ENCODE peak calls at places on chromosomes 2 and 18, in nine cellular contexts. I is neural crest cell, U is HCT116, W is brain microvascular endothelial cell, P is H9, R is fibroblast of lung, E is AG04450, C is prostate gland, Z is cardiac muscle cell. L is an unnamed sample.

GRCh38 chr2:55168221-55169154 is 63.6 kb downstream of the CLHC1 start:
- DNase-seq in I (no peak), U (peak; percentile 29), W (peak; percentile 70), P (no peak), R (peak; percentile 75), E (no peak), C (peak; percentile 58), Z (peak; percentile 85), L (peak; percentile 68)

GRCh38 chr18:48050176-48050575 is 119.7 kb upstream of the SMAD2 start:
- DNase-seq in I (no peak), U (no peak), W (no peak), P (no peak), R (no peak), E (no peak), C (peak; percentile 28), Z (no peak), L (no peak)

GRCh38 chr2:30888841-30889407 is 81.7 kb upstream of the CAPN13 start:
- DNase-seq in I (no peak), U (no peak), W (no peak), P (no peak), R (no peak), E (no peak), C (no peak), Z (no peak), L (no peak)

GRCh38 chr18:48139427-48140347 is 209.2 kb upstream of the SMAD2 start:
- DNase-seq in I (no peak), U (no peak), W (no peak), P (no peak), R (no peak), E (no peak), C (peak; percentile 76), Z (no peak), L (no peak)

GRCh38 chr2:234686088-234686890 is 189.4 kb upstream of the ARL4C start:
- DNase-seq in I (no peak), U (no peak), W (no peak), P (peak; percentile 90), R (peak; percentile 84), E (no peak), C (peak; percentile 36), Z (peak; percentile 52), L (no peak)

GRCh38 chr2:71880846-71881610 is 266.6 kb downstream of the CYP26B1 start:
- DNase-seq in I (no peak), U (peak; percentile 53), W (peak; percentile 52), P (no peak), R (peak; percentile 82), E (no peak), C (no peak), Z (peak; percentile 64), L (peak; percentile 51)

GRCh38 chr2:239149501-239149900 is 251.3 kb downstream of the HDAC4 start:
- DNase-seq in I (no peak), U (no peak), W (no peak), P (peak; percentile 21), R (no peak), E (no peak), C (no peak), Z (no peak), L (no peak)

GRCh38 chr2:96342085-96342484 is 6.5 kb downstream of the NCAPH start:
- DNase-seq in I (no peak), U (no peak), W (peak; percentile 94), P (no peak), R (peak; percentile 90), E (peak; percentile 71), C (no peak), Z (peak; percentile 54), L (peak; percentile 34)

GRCh38 chr2:124810132-124810531 is 785.0 kb downstream of the CNTNAP5 start:
- DNase-seq in I (peak; percentile 29), U (no peak), W (no peak), P (peak; percentile 59), R (no peak), E (no peak), C (no peak), Z (peak; percentile 23), L (no peak)

GRCh38 chr2:20916604-20917286 is 93.8 kb upstream of the LDAH start:
- DNase-seq in I (no peak), U (no peak), W (peak; percentile 29), P (peak; percentile 39), R (peak; percentile 15), E (no peak), C (peak; percentile 31), Z (peak; percentile 8), L (no peak)

GRCh38 chr2:213149332-213149875 is 2.0 kb downstream of the IKZF2 start:
- DNase-seq in I (no peak), U (no peak), W (no peak), P (no peak), R (peak; percentile 50), E (no peak), C (no peak), Z (peak; percentile 27), L (no peak)
- TF ChIP-seq CTCF in I (peak; percentile 21), U (no peak), W (no peak), P (no peak), R (no peak), E (no peak), C (peak; percentile 41), Z (no peak), L (no peak)

GRCh38 chr2:95274291-95275150 is at the start of gene PROM2:
- DNase-seq in I (no peak), U (peak; percentile 27), W (no peak), P (peak; percentile 91), R (no peak), E (no peak), C (peak; percentile 88), Z (no peak), L (no peak)

GRCh38 chr2:95276888-95277245 is 2.6 kb downstream of the PROM2 start:
- DNase-seq in I (no peak), U (no peak), W (no peak), P (no peak), R (no peak), E (no peak), C (no peak), Z (no peak), L (no peak)

GRCh38 chr2:95276244-95276887 is 2.1 kb downstream of the PROM2 start:
- DNase-seq in I (no peak), U (no peak), W (no peak), P (no peak), R (no peak), E (no peak), C (no peak), Z (no peak), L (no peak)

GRCh38 chr2:95275151-95275515 is 884 bp downstream of the PROM2 start:
- DNase-seq in I (no peak), U (no peak), W (no peak), P (no peak), R (no peak), E (no peak), C (no peak), Z (no peak), L (no peak)

DNA sequence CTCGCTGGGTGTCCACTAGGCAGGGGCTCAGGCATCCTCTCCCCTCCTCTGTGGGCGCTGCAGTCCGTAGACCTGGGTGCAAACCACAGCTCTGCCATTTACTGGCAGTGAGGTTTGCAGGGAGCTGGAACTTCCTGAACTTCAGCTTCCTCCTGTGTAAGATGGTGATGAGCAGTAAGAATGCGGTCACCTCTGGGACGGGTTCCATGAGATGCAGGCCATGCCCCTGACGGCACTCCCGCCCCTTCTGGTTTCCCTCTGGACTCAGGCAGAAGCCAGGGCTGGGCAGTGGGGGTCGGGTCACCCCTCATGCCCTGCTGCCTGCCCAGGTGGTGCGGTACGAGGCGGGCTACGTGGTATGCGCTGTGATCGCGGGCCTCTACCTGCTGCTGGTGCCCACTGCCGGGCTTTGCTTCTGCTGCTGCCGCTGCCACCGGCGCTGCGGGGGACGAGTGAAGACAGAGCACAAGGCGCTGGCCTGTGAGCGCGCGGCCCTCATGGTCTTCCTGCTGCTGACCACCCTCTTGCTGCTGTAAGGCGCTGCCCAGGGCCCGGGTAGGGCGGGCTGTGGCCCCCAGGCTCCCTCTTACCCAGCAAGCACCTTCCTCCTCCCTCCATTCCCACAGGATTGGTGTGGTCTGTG is 1.5 kb downstream of the PROM2 start:
- DNase-seq in I (no peak), U (no peak), W (no peak), P (no peak), R (peak; percentile 46), E (no peak), C (peak; percentile 61), Z (peak; percentile 17), L (no peak)
- TF ChIP-seq CTCF in I (no peak), U (no peak), W (no peak), P (no peak), R (no peak), E (no peak), C (no peak), Z (no peak), L (no peak)

GRCh38 chr18:13518382-13518781 is 208.0 kb downstream of the FAM210A start:
- DNase-seq in I (no peak), U (no peak), W (no peak), P (no peak), R (no peak), E (no peak), C (no peak), Z (no peak), L (no peak)

GRCh38 chr18:13520741-13521140 is 205.6 kb downstream of the FAM210A start:
- DNase-seq in I (no peak), U (no peak), W (no peak), P (no peak), R (no peak), E (no peak), C (no peak), Z (no peak), L (no peak)

GRCh38 chr18:13521418-13521817 is 204.9 kb downstream of the FAM210A start:
- DNase-seq in I (no peak), U (no peak), W (no peak), P (no peak), R (no peak), E (no peak), C (no peak), Z (no peak), L (no peak)

GRCh38 chr18:13522861-13523660 is 203.3 kb downstream of the FAM210A start:
- DNase-seq in I (no peak), U (no peak), W (no peak), P (no peak), R (no peak), E (no peak), C (no peak), Z (no peak), L (no peak)

DNA sequence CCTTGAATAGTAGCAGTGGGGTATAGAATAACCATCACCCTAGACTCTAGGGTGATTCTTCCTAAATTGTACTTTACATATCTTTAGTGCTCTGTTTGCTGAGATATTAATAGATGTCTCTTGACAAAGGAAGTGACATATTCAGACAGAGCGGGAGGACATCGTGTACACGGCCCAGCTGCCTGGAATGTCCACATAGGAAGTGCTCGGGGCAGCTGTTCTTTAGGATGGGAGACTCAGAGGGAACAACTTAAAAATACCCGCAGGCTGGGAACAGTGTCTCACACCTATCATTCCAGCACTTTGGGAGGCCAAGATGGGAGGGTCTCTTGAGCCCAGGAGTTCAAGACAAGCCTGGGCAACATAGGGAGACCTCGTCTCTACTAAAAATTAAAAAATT is 206.1 kb downstream of the FAM210A start:
- DNase-seq in I (no peak), U (no peak), W (no peak), P (no peak), R (no peak), E (no peak), C (no peak), Z (no peak), L (no peak)
- TF ChIP-seq CTCF in I (no peak), U (no peak), W (no peak), P (no peak), R (no peak), E (no peak), C (no peak), Z (no peak), L (no peak)

DNA sequence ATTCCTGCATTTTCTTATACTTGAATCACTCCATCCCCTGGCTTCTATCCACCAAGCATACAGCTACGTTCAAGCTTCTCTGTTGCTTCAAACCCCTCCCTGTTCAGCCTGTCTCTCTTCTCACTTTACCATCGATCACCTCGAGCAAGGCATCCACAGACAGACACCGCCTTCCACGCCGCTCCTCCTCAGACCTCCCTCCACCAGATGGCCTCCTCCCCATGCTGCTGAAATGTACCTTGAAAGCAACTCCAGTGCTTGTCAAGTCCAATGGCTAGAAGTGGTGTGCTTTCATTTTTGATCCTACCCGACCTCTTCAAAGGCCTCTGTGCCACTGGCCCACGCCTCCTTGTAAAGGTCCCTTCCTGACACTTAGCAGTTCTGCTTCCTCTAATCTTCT is 131.3 kb upstream of the ACAA2 start:
- DNase-seq in I (no peak), U (no peak), W (no peak), P (peak; percentile 40), R (peak; percentile 48), E (no peak), C (no peak), Z (peak; percentile 21), L (no peak)
- TF ChIP-seq CTCF in I (no peak), U (no peak), W (peak; percentile 10), P (peak; percentile 33), R (peak; percentile 24), E (no peak), C (no peak), Z (peak; percentile 17), L (no peak)